ENCODE peak calls at places on chromosomes 13 and 19, in nine cellular contexts. A is A549, J is AG09309, H is mucosa of descending colon, U is heart right ventricle, T is hepatocyte, Q is astrocyte of the cerebellum, D is mesothelial cell of epicardium, V is lower leg skin. N is an unnamed sample.
A peak's percentile ranks its signal among the peaks of the same experiment; 100 is the strongest.

GRCh38 chr19:16168465-16169081 is 4.8 kb downstream of the CIB3 start:
- DNase-seq in Q (no peak), T (no peak), D (no peak), V (no peak), H (no peak), U (no peak), J (no peak), A (no peak), N (no peak)

GRCh38 chr13:100269837-100270236 is 180.9 kb downstream of the PCCA start:
- DNase-seq in D (no peak), A (no peak), Q (peak; percentile 54), J (peak; percentile 7), H (peak; percentile 69), V (peak; percentile 47), T (no peak), U (peak; percentile 67), N (peak; percentile 75)

GRCh38 chr13:111117961-111118360 is 2.9 kb downstream of the ARHGEF7 start:
- DNase-seq in J (no peak), H (no peak), T (no peak), V (no peak), D (no peak), U (no peak), A (no peak), Q (no peak), N (no peak)

GRCh38 chr19:55688422-55689218 is 13.6 kb downstream of the EPN1 start:
- DNase-seq in J (no peak), D (no peak), V (no peak), Q (no peak), A (no peak), H (peak; percentile 92), T (peak; percentile 75), U (no peak), N (no peak)

GRCh38 chr19:51726049-51726448 is 2.3 kb upstream of the HAS1 start:
- DNase-seq in H (peak; percentile 25), U (no peak), T (peak; percentile 73), J (peak; percentile 63), D (no peak), A (no peak), Q (no peak), V (peak; percentile 76), N (peak; percentile 94)

GRCh38 chr19:611506-611869 is 21.8 kb downstream of the HCN2 start:
- DNase-seq in T (no peak), U (no peak), Q (peak; percentile 98), D (no peak), A (no peak), H (no peak), J (peak; percentile 96), V (no peak), N (peak; percentile 86)

GRCh38 chr13:50421457-50422130 is 406.4 kb downstream of the KCNRG start:
- DNase-seq in A (no peak), J (no peak), D (no peak), U (no peak), T (no peak), Q (no peak), V (no peak), H (no peak), N (peak; percentile 59)

GRCh38 chr19:55179570-55180484 is at the start of gene SYT5:
- DNase-seq in U (no peak), H (peak; percentile 68), J (no peak), Q (no peak), T (peak; percentile 78), A (peak; percentile 76), D (peak; percentile 66), V (no peak), N (peak; percentile 51)

GRCh38 chr19:2475018-2475701 is 767 bp upstream of the GADD45B start:
- DNase-seq in T (peak; percentile 77), V (no peak), Q (no peak), H (peak; percentile 63), A (no peak), D (no peak), J (no peak), U (peak; percentile 29), N (peak; percentile 71)

GRCh38 chr19:39659791-39660190 is 4.1 kb downstream of the LGALS16 start:
- DNase-seq in A (no peak), T (no peak), D (no peak), U (no peak), J (no peak), V (no peak), Q (no peak), H (no peak), N (no peak)

GRCh38 chr13:21106089-21106488 is 44.7 kb upstream of the LATS2 start:
- DNase-seq in Q (peak; percentile 54), A (no peak), U (no peak), V (no peak), H (no peak), T (no peak), D (no peak), J (peak; percentile 31), N (no peak)

GRCh38 chr19:46080561-46080960 is 39.8 kb upstream of the IGFL4 start:
- DNase-seq in U (no peak), D (no peak), T (peak; percentile 26), A (no peak), V (no peak), Q (peak; percentile 99), J (peak; percentile 59), H (no peak), N (peak; percentile 79)

GRCh38 chr13:53382008-53382407 is 353.4 kb downstream of the OLFM4 start:
- DNase-seq in H (no peak), A (no peak), J (no peak), T (no peak), V (no peak), U (no peak), D (no peak), Q (no peak), N (peak; percentile 1)

DNA sequence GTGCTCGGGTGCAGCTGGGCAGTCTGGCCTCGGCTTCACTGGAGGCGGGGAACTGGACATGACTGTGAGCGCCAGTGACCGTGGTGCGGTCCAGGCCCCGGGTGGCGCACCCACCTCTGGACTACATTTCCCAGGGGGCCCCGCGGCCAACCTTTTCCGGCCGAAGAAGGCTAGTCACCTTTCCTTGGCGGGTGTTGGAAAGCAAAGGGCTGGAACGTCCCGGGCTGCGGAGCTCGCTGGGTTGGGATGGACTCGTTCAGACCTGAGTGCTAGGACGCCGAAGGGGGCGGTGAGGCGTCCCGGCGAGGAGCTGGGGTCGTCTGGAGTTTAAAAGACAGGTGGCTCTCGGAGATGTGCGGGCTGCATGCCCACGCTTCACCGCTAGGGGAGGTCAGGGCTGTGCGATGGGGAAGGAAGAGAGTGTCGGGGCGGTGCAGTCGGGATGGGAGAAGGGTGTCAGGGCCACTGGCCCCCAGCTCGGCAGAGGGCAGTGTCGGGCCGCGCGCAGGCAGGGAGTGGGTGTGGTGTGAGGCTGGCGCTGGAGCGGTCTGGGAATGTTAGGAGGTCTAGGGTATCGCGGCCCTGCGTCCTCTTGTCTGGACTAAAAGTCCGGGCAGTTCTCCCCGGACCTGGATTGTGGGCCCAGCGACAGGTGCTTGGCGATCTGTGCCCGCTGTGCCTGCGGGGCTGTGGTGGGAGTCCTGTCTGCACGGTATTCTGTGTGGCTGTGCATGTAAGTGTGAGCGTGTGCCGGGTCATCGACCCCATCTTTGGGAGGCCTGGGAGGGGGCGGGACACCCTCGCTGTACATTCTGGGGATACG is 57.1 kb downstream of the ZNF568 start:
- DNase-seq in J (peak; percentile 11), V (peak; percentile 54), A (no peak), U (peak; percentile 89), Q (peak; percentile 23), D (no peak), H (peak; percentile 92), T (no peak), N (no peak)
- TF ChIP-seq CTCF in J (peak; percentile 89), V (no peak), A (no peak), U (peak; percentile 94), Q (peak; percentile 92), D (no peak), H (peak; percentile 82), T (no peak), N (no peak)

GRCh38 chr13:61994174-61994573 is 578.5 kb upstream of the PCDH20 start:
- DNase-seq in A (no peak), H (no peak), U (no peak), D (no peak), V (no peak), T (no peak), J (no peak), Q (no peak), N (no peak)
- TF ChIP-seq CTCF in A (no peak), H (no peak), U (no peak), D (no peak), V (no peak), T (no peak), J (no peak), Q (no peak), N (no peak)

GRCh38 chr19:7979559-7979958 is 25.9 kb downstream of the ELAVL1 start:
- DNase-seq in J (no peak), H (no peak), D (no peak), A (no peak), V (no peak), Q (no peak), U (no peak), T (no peak), N (no peak)

GRCh38 chr19:7977723-7978040 is 27.8 kb downstream of the ELAVL1 start:
- DNase-seq in J (no peak), U (no peak), H (no peak), D (no peak), A (no peak), Q (no peak), V (no peak), T (no peak), N (no peak)

GRCh38 chr19:7978196-7978825 is 27.1 kb downstream of the ELAVL1 start:
- DNase-seq in J (no peak), T (no peak), Q (no peak), A (no peak), V (no peak), U (no peak), H (no peak), D (no peak), N (peak; percentile 20)

GRCh38 chr19:7980168-7980567 is 25.3 kb downstream of the ELAVL1 start:
- DNase-seq in Q (no peak), V (no peak), J (no peak), U (no peak), A (no peak), D (no peak), T (no peak), H (no peak), N (no peak)

GRCh38 chr19:7979011-7979410 is 26.4 kb downstream of the ELAVL1 start:
- DNase-seq in H (no peak), U (no peak), A (no peak), V (no peak), Q (no peak), D (no peak), J (no peak), T (no peak), N (no peak)
- TF ChIP-seq CTCF in H (no peak), U (no peak), A (no peak), V (no peak), Q (no peak), D (no peak), J (no peak), T (no peak), N (no peak)

GRCh38 chr19:42576241-42576640 is 18.5 kb downstream of the CEACAM8 start:
- DNase-seq in U (no peak), H (no peak), D (no peak), Q (no peak), J (no peak), V (no peak), A (no peak), T (no peak), N (no peak)
- TF ChIP-seq CTCF in U (no peak), H (no peak), D (no peak), Q (no peak), J (no peak), V (no peak), A (no peak), T (no peak), N (no peak)

GRCh38 chr13:94548382-94549240 is 47.3 kb downstream of the TGDS start:
- DNase-seq in D (no peak), T (peak; percentile 78), A (peak; percentile 43), J (peak; percentile 7), Q (peak; percentile 2), U (peak; percentile 35), V (no peak), H (peak; percentile 61), N (no peak)
- TF ChIP-seq CTCF in D (no peak), T (peak; percentile 38), A (peak; percentile 23), J (no peak), Q (no peak), U (no peak), V (no peak), H (no peak), N (no peak)